ENCODE peak calls at places on chromosomes 16 and 17, in seven cellular contexts. V, Z, P, O, X, J and G are unnamed samples. For H3K4me1, the result is how much of the 10 kb centered on the place peaks cover.

GRCh38 chr16:24526701-24527470 is 12.5 kb upstream of the RBBP6 start:
- DNase-seq in V (no peak), Z (no peak), P (no peak), O (no peak), X (no peak), J (no peak), G (no peak)

GRCh38 chr17:75875182-75875939 is 3.0 kb downstream of the TRIM47 start:
- DNase-seq in V (no peak), Z (peak), P (no peak), O (no peak), X (no peak), J (no peak), G (no peak)

GRCh38 chr17:16977932-16978331 is 6.0 kb upstream of the TNFRSF13B start:
- DNase-seq in V (peak), Z (no peak), P (no peak), O (no peak), X (peak), J (no peak), G (no peak)

GRCh38 chr16:54242199-54242598 is 44.4 kb downstream of the IRX3 start:
- DNase-seq in V (peak), Z (no peak), P (no peak), O (no peak), X (peak), J (no peak), G (no peak)

GRCh38 chr16:87715658-87716057 is 50.1 kb downstream of the KLHDC4 start:
- DNase-seq in V (no peak), Z (no peak), P (no peak), O (no peak), X (no peak), J (no peak), G (no peak)

GRCh38 chr17:79036609-79037008 is 12.6 kb downstream of the C1QTNF1 start:
- DNase-seq in V (no peak), Z (no peak), P (peak), O (peak), X (no peak), J (no peak), G (no peak)

GRCh38 chr16:67537636-67538591 is 9.3 kb downstream of the RIPOR1 start:
- DNase-seq in V (peak), Z (peak), P (no peak), O (no peak), X (peak), J (peak), G (peak)

GRCh38 chr17:7464081-7464480 is 15.3 kb downstream of the ZBTB4 start:
- DNase-seq in V (no peak), Z (no peak), P (no peak), O (no peak), X (no peak), J (no peak), G (no peak)

GRCh38 chr16:27080870-27081269 is 14.1 kb downstream of the C16orf82 start:
- DNase-seq in V (peak), Z (no peak), P (peak), O (peak), X (peak), J (no peak), G (no peak)

GRCh38 chr17:48576479-48577309 is 1.5 kb downstream of the HOXB4 start:
- DNase-seq in V (no peak), Z (no peak), P (no peak), O (peak), X (no peak), J (no peak), G (no peak)

GRCh38 chr17:2926019-2926650 is 129.9 kb downstream of the RAP1GAP2 start:
- DNase-seq in V (no peak), Z (no peak), P (no peak), O (no peak), X (no peak), J (no peak), G (no peak)

GRCh38 chr16:84755004-84755672 is 55.3 kb downstream of the USP10 start:
- DNase-seq in V (no peak), Z (no peak), P (no peak), O (no peak), X (no peak), J (no peak), G (no peak)

GRCh38 chr16:68885321-68885720 is 42.0 kb downstream of the TANGO6 start:
- DNase-seq in V (no peak), Z (no peak), P (no peak), O (no peak), X (no peak), J (no peak), G (no peak)

GRCh38 chr17:69468211-69468610 is 53.7 kb downstream of the MAP2K6 start:
- DNase-seq in V (no peak), Z (no peak), P (no peak), O (peak), X (no peak), J (no peak), G (no peak)

GRCh38 chr17:77610980-77611641 is 347.4 kb upstream of the TNRC6C start:
- DNase-seq in V (no peak), Z (no peak), P (no peak), O (no peak), X (no peak), J (peak), G (no peak)

GRCh38 chr17:77160032-77160876 is 19.5 kb downstream of the SEC14L1 start:
- DNase-seq in V (no peak), Z (no peak), P (no peak), O (no peak), X (no peak), J (no peak), G (no peak)

GRCh38 chr17:76614912-76615617 is 28.5 kb downstream of the ST6GALNAC1 start:
- DNase-seq in V (no peak), Z (no peak), P (no peak), O (no peak), X (no peak), J (peak), G (no peak)

GRCh38 chr17:77106874-77107358 is 33.9 kb upstream of the SEC14L1 start:
- DNase-seq in V (peak), Z (no peak), P (no peak), O (no peak), X (peak), J (no peak), G (no peak)

GRCh38 chr17:8060274-8060673 is 21.4 kb downstream of the ALOX15B start:
- DNase-seq in V (peak), Z (no peak), P (no peak), O (peak), X (peak), J (peak), G (no peak)

GRCh38 chr17:79028496-79029326 is 4.7 kb downstream of the C1QTNF1 start:
- DNase-seq in V (no peak), Z (no peak), P (peak), O (no peak), X (no peak), J (peak), G (no peak)

GRCh38 chr16:48378836-48379235 is 6.4 kb downstream of the SIAH1 start:
- DNase-seq in V (no peak), Z (no peak), P (no peak), O (no peak), X (no peak), J (no peak), G (no peak)

GRCh38 chr17:82444941-82445521 is 5.5 kb downstream of the CYBC1 start:
- DNase-seq in V (peak), Z (peak), P (peak), O (no peak), X (no peak), J (peak), G (no peak)

GRCh38 chr17:79377230-79377790 is 233.5 kb downstream of the RBFOX3 start:
- DNase-seq in V (no peak), Z (no peak), P (no peak), O (no peak), X (peak), J (no peak), G (no peak)

GRCh38 chr16:74320707-74321106 is 24.1 kb downstream of the PSMD7 start:
- DNase-seq in V (no peak), Z (peak), P (no peak), O (no peak), X (no peak), J (no peak), G (no peak)

GRCh38 chr17:50277357-50277754 is 3.1 kb downstream of the TMEM92 start:
- DNase-seq in V (peak), Z (no peak), P (no peak), O (no peak), X (no peak), J (no peak), G (no peak)

GRCh38 chr16:12729448-12729847 is 74.2 kb downstream of the CPPED1 start:
- DNase-seq in V (no peak), Z (no peak), P (no peak), O (no peak), X (no peak), J (no peak), G (no peak)

GRCh38 chr17:37488009-37488604 is 1.6 kb upstream of the DUSP14 start:
- DNase-seq in V (no peak), Z (no peak), P (no peak), O (peak), X (peak), J (no peak), G (no peak)

GRCh38 chr16:54129810-54130209 is 156.8 kb downstream of the IRX3 start:
- DNase-seq in V (no peak), Z (no peak), P (no peak), O (no peak), X (no peak), J (no peak), G (no peak)

GRCh38 chr16:85970712-85971220 is 71.8 kb downstream of the IRF8 start:
- DNase-seq in V (no peak), Z (no peak), P (no peak), O (no peak), X (no peak), J (no peak), G (no peak)
- H3K27ac ChIP-seq in V (no peak), Z (no peak), P (no peak), O (no peak), X (no peak), J (no peak), G (no peak)

GRCh38 chr17:44776628-44777393 is 18.0 kb downstream of the ADAM11 start:
- DNase-seq in V (peak), Z (no peak), P (no peak), O (no peak), X (no peak), J (no peak), G (no peak)
- H3K4me1 ChIP-seq in V (under half), Z (under half), P (under half), O (under half), X (under half), J (under half), G (under half)

GRCh38 chr17:30378797-30379302 is at the start of gene CPD:
- DNase-seq in V (peak), Z (peak), P (peak), O (peak), X (peak), J (peak), G (peak)
- TF ChIP-seq CTCF in V (no peak), Z (peak), P (no peak), O (no peak), X (no peak), J (no peak), G (peak)

GRCh38 chr17:28327031-28327607 is 8.1 kb downstream of the TMEM97 start:
- DNase-seq in V (peak), Z (no peak), P (no peak), O (no peak), X (no peak), J (no peak), G (no peak)

GRCh38 chr17:28327709-28328108 is 7.6 kb downstream of the IFT20 start:
- DNase-seq in V (peak), Z (no peak), P (no peak), O (no peak), X (no peak), J (no peak), G (no peak)

GRCh38 chr17:28325221-28325620 is 6.2 kb downstream of the TMEM97 start:
- DNase-seq in V (peak), Z (no peak), P (no peak), O (no peak), X (no peak), J (no peak), G (no peak)

GRCh38 chr17:28324776-28325175 is 5.8 kb downstream of the TMEM97 start:
- DNase-seq in V (no peak), Z (no peak), P (no peak), O (no peak), X (no peak), J (no peak), G (no peak)

GRCh38 chr17:28326114-28326513 is 7.1 kb downstream of the TMEM97 start:
- DNase-seq in V (peak), Z (no peak), P (no peak), O (no peak), X (no peak), J (no peak), G (no peak)
- H3K27ac ChIP-seq in V (no peak), Z (peak), P (no peak), O (no peak), X (no peak), J (no peak), G (no peak)